ENCODE peak calls at places on chromosomes 6 and 20, in six cellular contexts. O, J, X, I, Y and L are unnamed samples.

GRCh38 chr6:21603516-21603952 is 10.0 kb downstream of the SOX4 start:
- DNase-seq in O (no peak), J (no peak), X (no peak), I (no peak), Y (no peak), L (no peak)

GRCh38 chr6:62283828-62284411 is 2.1 kb downstream of the KHDRBS2 start:
- DNase-seq in O (peak), J (peak), X (no peak), I (no peak), Y (peak), L (no peak)

GRCh38 chr6:136723780-136724179 is 68.5 kb downstream of the MAP3K5 start:
- DNase-seq in O (peak), J (no peak), X (no peak), I (no peak), Y (no peak), L (no peak)

GRCh38 chr20:22689246-22689645 is 104.9 kb upstream of the FOXA2 start:
- DNase-seq in O (no peak), J (no peak), X (no peak), I (no peak), Y (no peak), L (no peak)

GRCh38 chr6:11362481-11363018 is 130.1 kb upstream of the NEDD9 start:
- DNase-seq in O (no peak), J (no peak), X (no peak), I (no peak), Y (no peak), L (no peak)

GRCh38 chr6:3394671-3395070 is 62.2 kb downstream of the SLC22A23 start:
- DNase-seq in O (no peak), J (no peak), X (peak), I (no peak), Y (no peak), L (no peak)

GRCh38 chr6:39992861-39993622 is 58.8 kb upstream of the MOCS1 start:
- DNase-seq in O (peak), J (no peak), X (no peak), I (no peak), Y (peak), L (no peak)

GRCh38 chr6:144353871-144354314 is 68.8 kb downstream of the UTRN start:
- DNase-seq in O (no peak), J (no peak), X (no peak), I (no peak), Y (no peak), L (no peak)

GRCh38 chr6:26025047-26025893 is 62.0 kb upstream of the HFE start:
- DNase-seq in O (peak), J (no peak), X (no peak), I (no peak), Y (peak), L (no peak)

GRCh38 chr6:43375693-43376092 is 6.2 kb upstream of the ZNF318 start:
- DNase-seq in O (no peak), J (no peak), X (no peak), I (no peak), Y (no peak), L (no peak)

GRCh38 chr6:43376551-43376981 is 7.1 kb upstream of the ZNF318 start:
- DNase-seq in O (no peak), J (no peak), X (no peak), I (no peak), Y (no peak), L (no peak)

GRCh38 chr6:43378631-43379030 is 9.2 kb upstream of the ZNF318 start:
- DNase-seq in O (no peak), J (no peak), X (no peak), I (no peak), Y (no peak), L (no peak)

GRCh38 chr6:43373252-43373875 is 3.9 kb upstream of the ZNF318 start:
- DNase-seq in O (no peak), J (no peak), X (no peak), I (no peak), Y (no peak), L (no peak)

DNA sequence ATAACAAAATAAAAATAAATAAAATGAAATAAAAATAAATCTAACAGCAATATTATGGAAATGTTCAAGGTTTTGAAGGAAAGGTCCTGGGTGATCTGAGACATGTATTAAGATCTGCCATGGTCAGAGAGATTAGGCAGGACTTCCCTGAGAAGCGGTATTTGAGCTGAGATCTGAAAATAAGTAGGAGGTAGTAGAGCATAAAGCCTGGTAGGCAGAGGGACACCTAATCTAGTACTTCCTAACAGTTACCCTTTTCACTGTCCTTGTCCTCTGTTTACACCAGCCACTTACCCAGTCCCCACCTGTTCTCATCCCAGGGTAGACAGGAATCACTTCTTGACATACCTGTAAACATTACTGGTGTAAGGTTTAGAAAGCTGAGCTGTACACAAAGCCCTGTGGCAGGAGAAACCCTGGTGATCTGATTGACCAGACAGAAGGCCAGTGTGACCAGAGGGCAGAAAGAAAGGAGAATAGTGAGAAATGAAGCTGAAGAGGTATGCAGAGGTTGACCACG is 8.3 kb upstream of the ZNF318 start:
- DNase-seq in O (no peak), J (no peak), X (no peak), I (no peak), Y (no peak), L (no peak)
- H3K4me3 ChIP-seq in O (no peak), J (no peak), X (no peak), I (no peak), Y (no peak), L (no peak)

DNA sequence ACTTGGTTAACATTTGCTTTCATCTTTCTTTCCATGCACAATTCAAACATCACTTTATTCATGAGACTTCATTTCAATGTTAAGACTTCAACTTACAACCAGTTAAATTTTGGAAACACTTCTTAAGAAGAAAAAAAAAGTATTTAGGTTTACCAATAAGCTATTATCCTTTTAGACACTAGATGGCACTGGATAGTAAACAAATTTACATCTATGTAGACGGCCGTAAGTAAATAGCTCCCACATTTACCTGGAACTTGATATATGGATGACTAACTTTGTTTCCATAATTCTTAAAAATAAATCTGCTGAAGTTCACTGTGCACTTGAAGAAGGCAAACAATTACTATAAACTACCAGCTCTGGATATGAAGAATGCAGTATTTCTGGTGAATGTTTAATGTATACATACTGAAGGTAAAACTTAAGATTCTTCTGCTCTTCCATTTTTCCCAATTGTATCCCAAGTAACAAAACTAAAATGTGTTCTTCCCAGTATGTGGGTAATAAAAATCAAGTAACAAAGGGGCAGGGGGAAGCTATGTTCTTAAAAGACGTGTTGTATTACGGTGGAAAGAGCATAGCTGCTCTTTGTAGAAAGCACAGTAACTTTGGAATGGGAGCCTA is 130.6 kb upstream of the C6orf118 start:
- DNase-seq in O (peak), J (peak), X (no peak), I (no peak), Y (peak), L (peak)
- TF ChIP-seq CTCF in O (peak), J (peak), X (no peak), I (peak), Y (peak), L (peak)

DNA sequence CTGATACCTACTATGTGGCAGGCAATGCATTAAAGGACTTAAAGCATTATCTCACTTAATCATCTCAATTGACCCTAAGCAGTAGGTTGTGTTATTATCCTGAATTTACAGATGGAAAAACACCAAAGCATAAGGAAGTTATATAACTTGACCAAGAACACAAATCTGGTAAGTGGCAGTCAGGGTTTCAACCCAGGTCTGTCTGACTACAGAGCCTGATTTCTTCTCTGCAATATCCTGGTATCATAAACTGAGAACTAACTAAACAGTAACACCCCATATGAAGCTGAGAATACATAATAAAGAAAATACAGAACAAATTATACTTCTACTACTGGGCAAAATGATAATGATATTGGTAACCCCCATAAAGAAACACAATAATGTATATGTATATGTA is 13.8 kb upstream of the DST start:
- DNase-seq in O (no peak), J (no peak), X (no peak), I (no peak), Y (no peak), L (no peak)
- H3K27ac ChIP-seq in O (no peak), J (peak), X (peak), I (no peak), Y (no peak), L (no peak)

GRCh38 chr6:156976144-156977088 is 199.2 kb downstream of the ARID1B start:
- DNase-seq in O (peak), J (no peak), X (no peak), I (no peak), Y (no peak), L (no peak)
- H3K4me3 ChIP-seq in O (peak), J (no peak), X (peak), I (no peak), Y (no peak), L (no peak)

DNA sequence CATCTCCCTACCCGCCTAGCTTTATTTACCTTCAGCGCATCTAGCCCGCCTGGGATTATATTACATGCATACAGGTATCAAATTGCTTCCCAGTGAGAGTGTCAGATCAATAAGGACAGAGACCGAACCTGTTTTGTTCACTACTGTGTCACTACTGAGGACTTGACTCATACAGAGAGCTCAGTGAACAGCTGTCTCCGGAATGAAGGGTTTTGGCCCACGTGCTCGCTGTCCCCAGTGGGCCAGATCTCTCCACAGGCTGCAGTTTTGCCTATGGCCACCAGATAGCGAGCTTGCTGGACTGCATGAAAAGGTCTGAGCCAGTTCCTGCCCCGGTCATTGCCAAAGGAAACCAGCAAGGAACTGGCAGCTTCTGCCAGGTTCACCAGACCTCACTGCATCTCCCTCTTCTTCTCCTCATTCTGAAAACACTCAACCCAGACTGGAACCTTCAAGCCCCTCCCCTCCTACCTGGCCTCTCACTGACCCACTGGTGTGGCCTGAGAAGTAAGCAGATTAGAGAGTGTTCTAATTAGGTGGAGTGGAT is 150.8 kb downstream of the ZMYND8 start:
- DNase-seq in O (peak), J (peak), X (no peak), I (peak), Y (peak), L (peak)
- TF ChIP-seq CTCF in O (peak), J (peak), X (peak), I (peak), Y (peak), L (peak)

GRCh38 chr20:59817406-59817805 is 116.0 kb downstream of the SYCP2 start:
- DNase-seq in O (no peak), J (no peak), X (no peak), I (no peak), Y (no peak), L (no peak)
- H3K27ac ChIP-seq in O (no peak), J (no peak), X (no peak), I (no peak), Y (no peak), L (no peak)

DNA sequence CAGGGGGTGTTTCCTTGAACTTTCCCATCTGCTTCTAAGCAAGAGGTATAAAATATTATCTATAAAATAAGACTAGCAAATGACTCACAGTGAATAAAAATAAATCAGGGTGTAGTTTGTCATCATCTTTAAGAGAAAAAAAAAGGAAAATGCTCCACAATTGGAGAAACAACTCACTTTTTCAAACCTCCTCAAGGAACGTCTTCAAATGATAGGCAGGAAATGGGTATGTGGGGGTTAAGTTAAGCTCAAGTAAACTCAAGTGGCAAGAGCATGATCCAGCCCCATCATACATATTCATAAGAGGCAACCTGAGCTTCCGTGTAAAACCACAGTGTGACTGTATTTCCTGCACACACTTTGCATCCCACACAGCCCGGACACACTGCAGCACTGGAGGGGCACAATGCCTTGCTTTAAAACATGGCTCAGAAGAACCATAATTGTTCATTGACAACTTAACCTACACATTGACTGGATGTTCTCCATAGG is 58.5 kb upstream of the CEP85L start:
- DNase-seq in O (peak), J (no peak), X (no peak), I (no peak), Y (peak), L (peak)
- H3K4me3 ChIP-seq in O (peak), J (peak), X (peak), I (no peak), Y (peak), L (peak)

DNA sequence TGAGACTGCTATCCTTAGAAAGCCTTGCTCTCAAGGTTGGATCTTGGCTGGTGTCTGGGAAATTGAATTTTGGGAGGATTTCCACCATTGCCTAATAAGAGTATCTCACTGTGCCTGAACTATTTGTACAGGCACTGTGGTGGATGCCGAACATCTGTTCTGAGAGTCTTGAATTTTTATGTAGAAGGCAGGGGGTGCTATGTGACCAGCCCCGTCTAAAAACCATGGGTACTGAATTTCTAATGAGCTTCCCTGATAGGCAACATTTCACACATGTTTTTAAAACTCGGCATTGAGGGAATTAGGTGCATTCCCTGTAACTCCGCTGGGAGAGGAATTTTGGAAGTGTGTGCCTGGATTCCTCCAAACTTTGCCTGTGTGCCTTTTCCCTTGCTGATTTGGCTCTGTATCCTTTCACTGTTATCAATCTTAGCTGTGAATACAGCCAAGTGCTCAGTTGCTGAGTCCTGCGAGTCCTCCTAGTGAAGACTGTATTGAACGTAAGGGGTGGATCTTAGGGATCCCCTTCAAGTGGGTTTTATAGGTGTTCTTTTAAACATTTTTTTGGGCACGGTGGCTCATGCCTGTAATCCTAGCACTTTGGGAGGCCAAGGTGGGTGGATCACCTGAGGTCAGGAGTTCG is 27.6 kb upstream of the SCAF8 start:
- DNase-seq in O (no peak), J (no peak), X (no peak), I (no peak), Y (peak), L (no peak)
- TF ChIP-seq CTCF in O (no peak), J (no peak), X (no peak), I (no peak), Y (peak), L (peak)

GRCh38 chr6:33606642-33607041 is 14.5 kb upstream of the ITPR3 start:
- DNase-seq in O (no peak), J (no peak), X (no peak), I (no peak), Y (no peak), L (no peak)
- H3K27ac ChIP-seq in O (no peak), J (peak), X (no peak), I (no peak), Y (no peak), L (no peak)